ENCODE peak calls at places on chromosomes 12 and 14, in nine cellular contexts. A, Z, F, E, B, Y, O, Q and C are unnamed samples.

GRCh38 chr14:78164226-78164853 is 5.8 kb upstream of the NRXN3 start:
- DNase-seq in A (no peak), Z (peak; percentile 49), F (no peak), E (no peak), B (no peak), Y (no peak), O (no peak), Q (no peak), C (no peak)

GRCh38 chr12:108214486-108214885 is 85.4 kb downstream of the WSCD2 start:
- DNase-seq in A (peak; percentile 74), Z (no peak), F (peak; percentile 7), E (no peak), B (no peak), Y (no peak), O (no peak), Q (no peak), C (no peak)

GRCh38 chr12:64893961-64894360 is 69.5 kb downstream of the TBC1D30 start:
- DNase-seq in A (no peak), Z (no peak), F (peak; percentile 76), E (no peak), B (no peak), Y (no peak), O (no peak), Q (no peak), C (no peak)

GRCh38 chr14:87430810-87431209 is 562.2 kb downstream of the GALC start:
- DNase-seq in A (no peak), Z (no peak), F (peak; percentile 58), E (no peak), B (no peak), Y (no peak), O (no peak), Q (no peak), C (no peak)

GRCh38 chr12:110826592-110827200 is 20.1 kb upstream of the CCDC63 start:
- DNase-seq in A (peak; percentile 96), Z (peak; percentile 92), F (peak; percentile 82), E (peak; percentile 93), B (peak; percentile 88), Y (peak; percentile 94), O (peak; percentile 90), Q (peak; percentile 47), C (peak; percentile 85)

GRCh38 chr12:68331869-68332725 is at the start of gene MDM1:
- DNase-seq in A (peak; percentile 99), Z (peak; percentile 97), F (peak; percentile 98), E (peak; percentile 98), B (peak; percentile 98), Y (peak; percentile 98), O (peak; percentile 99), Q (peak; percentile 96), C (peak; percentile 97)

GRCh38 chr14:82905762-82906161 is 1372.1 kb upstream of the SEL1L start:
- DNase-seq in A (no peak), Z (no peak), F (no peak), E (no peak), B (no peak), Y (no peak), O (no peak), Q (no peak), C (no peak)

GRCh38 chr12:124321040-124321481 is 26.2 kb downstream of the RFLNA start:
- DNase-seq in A (peak; percentile 89), Z (peak; percentile 87), F (peak; percentile 25), E (peak; percentile 60), B (peak; percentile 84), Y (peak; percentile 82), O (no peak), Q (peak; percentile 72), C (peak; percentile 69)

GRCh38 chr12:121330692-121331091 is 21.5 kb downstream of the ANAPC5 start:
- DNase-seq in A (no peak), Z (no peak), F (no peak), E (no peak), B (no peak), Y (no peak), O (no peak), Q (no peak), C (no peak)

GRCh38 chr14:86815341-86815740 is 1177.6 kb downstream of the GALC start:
- DNase-seq in A (no peak), Z (no peak), F (no peak), E (no peak), B (no peak), Y (no peak), O (no peak), Q (no peak), C (no peak)

GRCh38 chr12:15996254-15996653 is 85.1 kb downstream of the DERA start:
- DNase-seq in A (no peak), Z (no peak), F (peak; percentile 19), E (no peak), B (no peak), Y (no peak), O (no peak), Q (no peak), C (no peak)

GRCh38 chr12:59179231-59179630 is 258.9 kb upstream of the LRIG3 start:
- DNase-seq in A (no peak), Z (no peak), F (no peak), E (no peak), B (no peak), Y (no peak), O (no peak), Q (no peak), C (no peak)

DNA sequence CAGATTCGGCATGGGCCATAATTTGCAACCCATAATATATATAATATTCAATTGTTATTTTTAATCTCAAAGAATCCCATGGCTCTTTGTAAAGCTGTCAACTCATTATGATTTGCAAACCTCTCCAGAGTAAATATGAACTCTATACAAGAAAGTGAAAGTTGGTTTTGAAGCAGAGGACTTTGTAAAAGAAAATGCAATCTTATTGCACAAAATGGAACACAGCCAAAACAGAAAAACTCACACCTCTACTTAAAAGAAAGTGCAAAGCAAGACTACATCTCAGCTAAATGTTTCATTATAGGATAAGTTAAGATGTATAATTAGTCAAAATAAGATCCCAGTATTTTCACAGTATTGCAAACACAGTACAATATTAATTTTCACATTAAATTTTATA is 111.2 kb upstream of the FLRT2 start:
- DNase-seq in A (no peak), Z (no peak), F (peak; percentile 18), E (no peak), B (no peak), Y (no peak), O (no peak), Q (no peak), C (no peak)
- H3K4me1 ChIP-seq in A (no peaks in the 10 kb centered on the region), Z (no peaks in the 10 kb centered on the region), F (peaks cover 2% of the 10 kb centered on the region), E (no peaks in the 10 kb centered on the region), B (no peaks in the 10 kb centered on the region), Y (no peaks in the 10 kb centered on the region), O (peaks cover 13% of the 10 kb centered on the region), Q (peaks cover 3% of the 10 kb centered on the region), C (no peaks in the 10 kb centered on the region)

GRCh38 chr12:104933778-104934177 is 24.3 kb downstream of the SLC41A2 start:
- DNase-seq in A (no peak), Z (no peak), F (no peak), E (no peak), B (no peak), Y (no peak), O (no peak), Q (no peak), C (no peak)

GRCh38 chr12:104939089-104939488 is 19.0 kb downstream of the SLC41A2 start:
- DNase-seq in A (no peak), Z (no peak), F (no peak), E (no peak), B (no peak), Y (no peak), O (no peak), Q (no peak), C (no peak)

GRCh38 chr12:104933128-104933527 is 25.0 kb downstream of the SLC41A2 start:
- DNase-seq in A (no peak), Z (no peak), F (no peak), E (no peak), B (no peak), Y (no peak), O (no peak), Q (no peak), C (no peak)

GRCh38 chr12:104938371-104938770 is 19.7 kb downstream of the SLC41A2 start:
- DNase-seq in A (no peak), Z (no peak), F (no peak), E (peak; percentile 21), B (no peak), Y (no peak), O (no peak), Q (no peak), C (no peak)

DNA sequence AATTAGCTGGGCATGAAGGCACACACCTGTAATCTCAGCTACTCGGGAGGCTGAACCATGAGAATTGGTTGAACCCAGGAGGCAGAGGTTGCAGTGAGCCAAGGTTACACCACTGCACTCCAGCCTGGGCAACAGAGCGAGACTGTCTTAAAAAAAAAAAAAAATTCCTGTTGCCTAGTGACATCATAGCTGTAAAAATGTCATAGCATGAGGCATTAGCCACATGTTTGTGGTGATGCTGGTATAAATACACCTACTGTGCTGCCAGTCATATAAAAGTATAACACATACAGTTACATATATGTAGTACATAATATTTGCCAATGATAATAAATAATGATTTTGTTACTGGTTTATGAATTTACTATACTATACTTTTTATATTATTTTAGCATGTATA is 22.2 kb downstream of the SLC41A2 start:
- DNase-seq in A (no peak), Z (no peak), F (no peak), E (no peak), B (no peak), Y (no peak), O (no peak), Q (no peak), C (no peak)
- H3K4me1 ChIP-seq in A (no peaks in the 10 kb centered on the region), Z (no peaks in the 10 kb centered on the region), F (no peaks in the 10 kb centered on the region), E (peaks cover 16% of the 10 kb centered on the region), B (no peaks in the 10 kb centered on the region), Y (no peaks in the 10 kb centered on the region), O (no peaks in the 10 kb centered on the region), Q (no peaks in the 10 kb centered on the region), C (peaks cover 23% of the 10 kb centered on the region)

DNA sequence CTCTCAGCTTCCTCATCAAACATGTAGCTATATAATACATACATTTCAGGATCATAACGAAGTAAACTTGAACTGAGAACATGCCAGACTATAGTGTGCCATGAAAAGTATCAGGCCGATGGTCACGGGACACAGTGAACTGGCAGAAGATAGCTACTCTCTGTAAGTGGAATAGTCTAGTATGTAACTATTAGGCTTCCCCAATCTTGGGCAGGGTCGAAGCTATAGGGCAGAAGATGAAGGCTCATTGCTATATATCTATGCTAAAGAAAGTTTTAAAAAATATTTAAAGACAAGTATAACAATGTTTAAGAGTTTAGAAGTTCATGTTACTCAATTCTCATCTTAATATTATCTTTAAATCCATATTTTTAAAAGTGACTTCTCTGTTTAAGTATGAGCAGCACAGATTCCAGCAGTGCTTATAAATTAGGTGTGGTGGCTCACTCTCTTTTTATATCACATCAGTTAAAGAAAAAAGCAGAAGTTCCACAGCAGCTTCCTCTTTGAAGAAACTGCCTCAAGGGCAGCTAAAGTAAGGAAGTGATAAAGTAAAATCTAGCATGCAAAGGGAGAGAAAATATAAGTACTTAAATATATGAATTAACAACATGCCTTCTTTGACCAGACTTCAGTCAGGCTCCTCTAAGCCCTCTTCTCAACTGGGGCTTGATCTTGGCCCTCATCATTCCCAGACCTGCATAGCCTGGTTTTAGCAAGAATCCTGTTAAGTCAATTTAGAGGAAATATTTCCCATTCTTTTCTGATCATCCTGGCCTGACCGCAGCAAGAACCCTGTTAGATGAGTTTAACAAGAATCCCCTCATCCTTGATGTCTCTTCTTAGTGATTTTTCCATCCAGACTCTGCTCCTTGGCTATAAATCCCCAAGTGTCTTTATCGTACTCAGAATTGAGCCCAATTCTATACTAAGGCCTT is 8.4 kb upstream of the GLIPR1 start:
- DNase-seq in A (no peak), Z (no peak), F (no peak), E (no peak), B (no peak), Y (no peak), O (no peak), Q (no peak), C (no peak)
- H3K4me1 ChIP-seq in A (no peaks in the 10 kb centered on the region), Z (no peaks in the 10 kb centered on the region), F (no peaks in the 10 kb centered on the region), E (no peaks in the 10 kb centered on the region), B (no peaks in the 10 kb centered on the region), Y (no peaks in the 10 kb centered on the region), O (no peaks in the 10 kb centered on the region), Q (no peaks in the 10 kb centered on the region), C (no peaks in the 10 kb centered on the region)

GRCh38 chr12:109451400-109451799 is 25.7 kb downstream of the KCTD10 start:
- DNase-seq in A (peak; percentile 59), Z (peak; percentile 35), F (no peak), E (no peak), B (no peak), Y (no peak), O (no peak), Q (no peak), C (no peak)
- H3K4me1 ChIP-seq in A (peaks cover 4% of the 10 kb centered on the region), Z (peaks cover 54% of the 10 kb centered on the region), F (peaks cover 6% of the 10 kb centered on the region), E (peaks cover 4% of the 10 kb centered on the region), B (no peaks in the 10 kb centered on the region), Y (no peaks in the 10 kb centered on the region), O (peaks cover 75% of the 10 kb centered on the region), Q (no peaks in the 10 kb centered on the region), C (no peaks in the 10 kb centered on the region)